ENCODE peak calls at places on chromosomes 6 and 20, in six cellular contexts. X is tibial artery, N is A549, F is cardiac muscle cell, B is HepG2, A is NT2/D1. K is an unnamed sample.

GRCh38 chr6:30882764-30883475 is 1.4 kb upstream of the DDR1 start:
- DNase-seq in X (no peak), N (peak; percentile 21), F (no peak), B (no peak), A (no peak), K (no peak)

GRCh38 chr6:15260099-15260821 is 14.4 kb downstream of the JARID2 start:
- DNase-seq in X (no peak), N (no peak), F (peak; percentile 69), B (no peak), A (no peak), K (no peak)

GRCh38 chr6:34953084-34954025 is 64.3 kb downstream of the ANKS1A start:
- DNase-seq in X (no peak), N (peak; percentile 79), F (peak; percentile 53), B (peak; percentile 97), A (no peak), K (no peak)

GRCh38 chr6:111211411-111212030 is 124.2 kb downstream of the SLC16A10 start:
- DNase-seq in X (no peak), N (no peak), F (no peak), B (no peak), A (no peak), K (no peak)

GRCh38 chr6:31446481-31446880 is 43.1 kb downstream of the MICA start:
- DNase-seq in X (no peak), N (no peak), F (peak; percentile 6), B (no peak), A (no peak), K (no peak)

GRCh38 chr6:3956054-3956453 is 106.9 kb downstream of the FAM50B start:
- DNase-seq in X (no peak), N (no peak), F (peak; percentile 41), B (peak; percentile 39), A (no peak), K (no peak)

GRCh38 chr6:14897836-14898235 is 348.0 kb upstream of the JARID2 start:
- DNase-seq in X (no peak), N (no peak), F (no peak), B (no peak), A (no peak), K (no peak)

GRCh38 chr6:143357152-143357551 is 93.3 kb downstream of the ADAT2 start:
- DNase-seq in X (no peak), N (no peak), F (no peak), B (no peak), A (no peak), K (no peak)

GRCh38 chr20:33653218-33653899 is 8.8 kb upstream of the C20orf144 start:
- DNase-seq in X (no peak), N (peak; percentile 72), F (peak; percentile 78), B (peak; percentile 75), A (no peak), K (peak; percentile 85)

GRCh38 chr6:29725981-29726380 is 2.7 kb downstream of the HLA-F start:
- DNase-seq in X (no peak), N (no peak), F (no peak), B (no peak), A (no peak), K (no peak)

GRCh38 chr6:36329798-36330291 is 6.8 kb downstream of the BNIP5 start:
- DNase-seq in X (no peak), N (no peak), F (no peak), B (no peak), A (no peak), K (no peak)

GRCh38 chr20:23622839-23623343 is 14.9 kb downstream of the CST3 start:
- DNase-seq in X (peak; percentile 87), N (peak; percentile 80), F (peak; percentile 97), B (peak; percentile 72), A (no peak), K (peak; percentile 90)

GRCh38 chr6:90619221-90619620 is 32.3 kb upstream of the MAP3K7 start:
- DNase-seq in X (no peak), N (no peak), F (no peak), B (no peak), A (no peak), K (no peak)

GRCh38 chr6:169158750-169159149 is 94.9 kb downstream of the THBS2 start:
- DNase-seq in X (no peak), N (no peak), F (peak; percentile 59), B (no peak), A (no peak), K (no peak)

GRCh38 chr6:117585647-117586046 is 16.7 kb downstream of the GOPC start:
- DNase-seq in X (no peak), N (no peak), F (no peak), B (no peak), A (no peak), K (no peak)

GRCh38 chr20:61629361-61630239 is 377.5 kb downstream of the CDH4 start:
- DNase-seq in X (no peak), N (no peak), F (no peak), B (no peak), A (no peak), K (no peak)

GRCh38 chr6:167129159-167129558 is 6.3 kb downstream of the CCR6 start:
- DNase-seq in X (no peak), N (no peak), F (no peak), B (no peak), A (no peak), K (no peak)

GRCh38 chr20:8522191-8522590 is 390.1 kb downstream of the PLCB1 start:
- DNase-seq in X (no peak), N (no peak), F (no peak), B (no peak), A (no peak), K (no peak)

GRCh38 chr6:5125152-5126006 is 40.2 kb downstream of the PPP1R3G start:
- DNase-seq in X (no peak), N (peak; percentile 16), F (peak; percentile 65), B (peak; percentile 72), A (no peak), K (no peak)

GRCh38 chr6:71395731-71396409 is 107.3 kb downstream of the OGFRL1 start:
- DNase-seq in X (no peak), N (no peak), F (no peak), B (no peak), A (no peak), K (no peak)

GRCh38 chr6:159693894-159694545 is 979 bp upstream of the SOD2 start:
- DNase-seq in X (peak; percentile 50), N (no peak), F (peak; percentile 41), B (peak; percentile 73), A (no peak), K (peak; percentile 85)

GRCh38 chr20:34458631-34459030 is 57.6 kb upstream of the DYNLRB1 start:
- DNase-seq in X (no peak), N (no peak), F (peak; percentile 12), B (no peak), A (no peak), K (no peak)

GRCh38 chr6:90406957-90407356 is 110.3 kb upstream of the BACH2 start:
- DNase-seq in X (no peak), N (no peak), F (peak; percentile 9), B (no peak), A (no peak), K (no peak)

GRCh38 chr6:113361014-113361645 is 496.0 kb upstream of the MARCKS start:
- DNase-seq in X (no peak), N (peak; percentile 16), F (peak; percentile 60), B (peak; percentile 82), A (no peak), K (no peak)

GRCh38 chr6:148342146-148343027 is at the start of gene SASH1:
- DNase-seq in X (peak; percentile 70), N (peak; percentile 72), F (peak; percentile 82), B (peak; percentile 96), A (peak; percentile 86), K (peak; percentile 84)

GRCh38 chr20:48879609-48880008 is 41.9 kb upstream of the ARFGEF2 start:
- DNase-seq in X (no peak), N (no peak), F (peak; percentile 40), B (no peak), A (no peak), K (no peak)

GRCh38 chr20:8946036-8946926 is 122.6 kb upstream of the PLCB4 start:
- DNase-seq in X (no peak), N (no peak), F (no peak), B (no peak), A (no peak), K (no peak)

GRCh38 chr20:37341632-37342031 is 4.3 kb upstream of the SRC start:
- DNase-seq in X (no peak), N (no peak), F (no peak), B (no peak), A (no peak), K (no peak)

GRCh38 chr20:58891076-58891685 is 38.7 kb downstream of the GNAS start:
- DNase-seq in X (peak; percentile 76), N (peak; percentile 57), F (peak; percentile 85), B (no peak), A (no peak), K (peak; percentile 93)

GRCh38 chr20:34075647-34076046 is 36.4 kb downstream of the EIF2S2 start:
- DNase-seq in X (no peak), N (no peak), F (no peak), B (no peak), A (no peak), K (peak; percentile 51)

GRCh38 chr6:133040025-133040838 is 200.9 kb upstream of the EYA4 start:
- DNase-seq in X (no peak), N (peak; percentile 34), F (peak; percentile 59), B (peak; percentile 54), A (peak; percentile 8), K (no peak)

GRCh38 chr20:35187584-35188190 is 15.8 kb downstream of the PROCR start:
- DNase-seq in X (no peak), N (no peak), F (no peak), B (no peak), A (no peak), K (no peak)

GRCh38 chr20:47306755-47307370 is 49.6 kb downstream of the ZMYND8 start:
- DNase-seq in X (no peak), N (no peak), F (no peak), B (no peak), A (no peak), K (peak; percentile 41)
- H3K4me1 ChIP-seq in X (peaks cover 4% of the 10 kb centered on the region), N (peaks cover 41% of the 10 kb centered on the region), F (peaks cover 27% of the 10 kb centered on the region), B (peaks cover 43% of the 10 kb centered on the region), A (peaks cover 7% of the 10 kb centered on the region), K (peaks cover 76% of the 10 kb centered on the region)

DNA sequence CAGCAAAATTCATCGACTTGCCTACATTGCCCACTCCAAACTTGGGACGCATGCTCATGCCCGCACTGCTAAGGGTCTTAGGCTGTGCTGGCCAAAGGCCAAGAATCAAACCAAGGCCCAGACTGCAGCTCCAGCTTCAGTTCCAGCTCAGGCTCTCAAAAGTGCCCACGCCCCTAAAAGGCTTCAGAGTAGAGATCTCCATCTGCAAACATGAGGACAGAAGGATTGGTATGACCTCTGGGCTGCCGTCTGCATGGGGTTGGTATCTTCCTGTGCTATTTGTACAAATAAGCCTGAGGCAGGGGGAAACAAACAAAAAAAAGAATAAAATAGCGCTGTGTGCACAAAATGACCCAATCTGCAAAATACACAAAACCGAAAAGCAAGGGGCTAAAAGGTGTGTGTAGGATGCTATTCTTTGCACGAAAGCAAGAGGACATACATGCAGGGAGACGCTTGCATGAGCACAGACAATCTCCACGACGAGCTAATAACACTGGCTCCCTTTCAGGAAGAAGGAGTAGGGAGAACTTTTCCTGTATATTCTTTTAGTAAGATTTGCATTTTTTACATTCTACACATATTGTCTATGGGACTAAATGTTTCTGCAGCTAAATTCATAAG is 33.2 kb downstream of the ATP9A start:
- DNase-seq in X (no peak), N (peak; percentile 46), F (no peak), B (peak; percentile 67), A (no peak), K (no peak)
- H3K4me1 ChIP-seq in X (no peaks in the 10 kb centered on the region), N (peaks cover 24% of the 10 kb centered on the region), F (no peaks in the 10 kb centered on the region), B (peaks cover 79% of the 10 kb centered on the region), A (peaks cover 6% of the 10 kb centered on the region), K (peaks cover 36% of the 10 kb centered on the region)

GRCh38 chr20:57263767-57264150 is 2.7 kb downstream of the BMP7 start:
- DNase-seq in X (no peak), N (no peak), F (no peak), B (no peak), A (no peak), K (no peak)
- H3K4me1 ChIP-seq in X (no peaks in the 10 kb centered on the region), N (peaks cover 24% of the 10 kb centered on the region), F (peaks cover 49% of the 10 kb centered on the region), B (peaks cover 23% of the 10 kb centered on the region), A (peaks cover 29% of the 10 kb centered on the region), K (peaks cover 39% of the 10 kb centered on the region)

GRCh38 chr6:39218868-39219567 is 10.3 kb downstream of the KCNK5 start:
- DNase-seq in X (no peak), N (no peak), F (peak; percentile 16), B (no peak), A (no peak), K (no peak)
- H3K4me1 ChIP-seq in X (no peaks in the 10 kb centered on the region), N (peaks cover 52% of the 10 kb centered on the region), F (no peaks in the 10 kb centered on the region), B (peaks cover under 1% of the 10 kb centered on the region), A (peaks cover 6% of the 10 kb centered on the region), K (no peaks in the 10 kb centered on the region)